ENCODE peak calls at places on chromosomes 7 and 10, in four cellular contexts. One of them, this sample, is unnamed.

GRCh38 chr7:65827366-65827765 is 45.5 kb upstream of the VKORC1L1 start:
- DNase-seq in hepatocyte: no peak
- DNase-seq in endothelial cell of umbilical vein: no peak
- DNase-seq in adrenal gland: no peak
- DNase-seq in this sample: no peak

GRCh38 chr10:28822719-28823464 is 145.6 kb downstream of the BAMBI start:
- DNase-seq in adrenal gland: no peak
- DNase-seq in endothelial cell of umbilical vein: no peak
- DNase-seq in hepatocyte: no peak
- DNase-seq in this sample: no peak

GRCh38 chr10:46992794-46993552 is 81.7 kb downstream of the PTPN20 start:
- DNase-seq in endothelial cell of umbilical vein: peak
- DNase-seq in hepatocyte: peak
- DNase-seq in adrenal gland: no peak
- DNase-seq in this sample: peak

GRCh38 chr10:44323838-44324237 is 61.1 kb downstream of the CXCL12 start:
- DNase-seq in endothelial cell of umbilical vein: no peak
- DNase-seq in adrenal gland: no peak
- DNase-seq in hepatocyte: no peak
- DNase-seq in this sample: no peak

GRCh38 chr10:73398024-73398423 is 15.8 kb downstream of the ANXA7 start:
- DNase-seq in endothelial cell of umbilical vein: no peak
- DNase-seq in adrenal gland: no peak
- DNase-seq in hepatocyte: no peak
- DNase-seq in this sample: no peak

GRCh38 chr10:133156674-133157579 is 3.1 kb upstream of the KNDC1 start:
- DNase-seq in adrenal gland: no peak
- DNase-seq in endothelial cell of umbilical vein: no peak
- DNase-seq in hepatocyte: no peak
- DNase-seq in this sample: no peak

GRCh38 chr7:73577627-73578341 is 595 bp downstream of the TBL2 start:
- DNase-seq in adrenal gland: no peak
- DNase-seq in hepatocyte: no peak
- DNase-seq in endothelial cell of umbilical vein: peak
- DNase-seq in this sample: no peak

GRCh38 chr7:45978010-45978681 is 57.1 kb upstream of the IGFBP3 start:
- DNase-seq in adrenal gland: peak
- DNase-seq in hepatocyte: peak
- DNase-seq in endothelial cell of umbilical vein: peak
- DNase-seq in this sample: peak

GRCh38 chr7:305410-306151 is 15.6 kb downstream of the FOXL3 start:
- DNase-seq in endothelial cell of umbilical vein: no peak
- DNase-seq in adrenal gland: no peak
- DNase-seq in hepatocyte: no peak
- DNase-seq in this sample: no peak

GRCh38 chr10:51700228-51700835 is 937 bp upstream of the CSTF2T start:
- DNase-seq in adrenal gland: peak
- DNase-seq in endothelial cell of umbilical vein: no peak
- DNase-seq in hepatocyte: peak
- DNase-seq in this sample: peak

GRCh38 chr7:126083014-126083413 is 1153.4 kb upstream of the POT1 start:
- DNase-seq in adrenal gland: no peak
- DNase-seq in endothelial cell of umbilical vein: no peak
- DNase-seq in hepatocyte: no peak
- DNase-seq in this sample: no peak

GRCh38 chr10:132925614-132926013 is 16.8 kb downstream of the CFAP46 start:
- DNase-seq in hepatocyte: no peak
- DNase-seq in endothelial cell of umbilical vein: no peak
- DNase-seq in adrenal gland: no peak
- DNase-seq in this sample: no peak

GRCh38 chr10:4231439-4231838 is 446.4 kb upstream of the KLF6 start:
- DNase-seq in endothelial cell of umbilical vein: no peak
- DNase-seq in hepatocyte: no peak
- DNase-seq in adrenal gland: no peak
- DNase-seq in this sample: no peak

GRCh38 chr10:4229106-4229505 is 444.1 kb upstream of the KLF6 start:
- DNase-seq in endothelial cell of umbilical vein: no peak
- DNase-seq in adrenal gland: no peak
- DNase-seq in hepatocyte: no peak
- DNase-seq in this sample: no peak

GRCh38 chr10:4234661-4235060 is 449.7 kb upstream of the KLF6 start:
- DNase-seq in adrenal gland: no peak
- DNase-seq in hepatocyte: no peak
- DNase-seq in endothelial cell of umbilical vein: no peak
- DNase-seq in this sample: no peak
- TF ChIP-seq CTCF in adrenal gland: no peak
- TF ChIP-seq CTCF in hepatocyte: no peak
- TF ChIP-seq CTCF in endothelial cell of umbilical vein: no peak
- TF ChIP-seq CTCF in this sample: no peak

GRCh38 chr7:75727881-75728592 is 10.7 kb downstream of the HIP1 start:
- DNase-seq in adrenal gland: no peak
- DNase-seq in hepatocyte: no peak
- DNase-seq in endothelial cell of umbilical vein: peak
- DNase-seq in this sample: no peak
- H3K4me3 ChIP-seq in adrenal gland: no peak
- H3K4me3 ChIP-seq in hepatocyte: no peak
- H3K4me3 ChIP-seq in endothelial cell of umbilical vein: no peak
- H3K4me3 ChIP-seq in this sample: no peak

GRCh38 chr7:23544913-23545354 is 13.2 kb upstream of the TRA2A start:
- DNase-seq in hepatocyte: peak
- DNase-seq in endothelial cell of umbilical vein: no peak
- DNase-seq in adrenal gland: no peak
- DNase-seq in this sample: no peak
- TF ChIP-seq CTCF in hepatocyte: peak
- TF ChIP-seq CTCF in endothelial cell of umbilical vein: no peak
- TF ChIP-seq CTCF in adrenal gland: no peak
- TF ChIP-seq CTCF in this sample: peak

GRCh38 chr7:27243340-27244163 is 950 bp downstream of the EVX1 start:
- DNase-seq in adrenal gland: no peak
- DNase-seq in hepatocyte: no peak
- DNase-seq in endothelial cell of umbilical vein: no peak
- DNase-seq in this sample: no peak
- H3K4me3 ChIP-seq in adrenal gland: no peak
- H3K4me3 ChIP-seq in hepatocyte: peak
- H3K4me3 ChIP-seq in endothelial cell of umbilical vein: no peak
- H3K4me3 ChIP-seq in this sample: no peak

GRCh38 chr7:95478139-95479037 is 7.4 kb upstream of the ASB4 start:
- DNase-seq in adrenal gland: no peak
- DNase-seq in endothelial cell of umbilical vein: peak
- DNase-seq in hepatocyte: peak
- DNase-seq in this sample: no peak
- TF ChIP-seq CTCF in adrenal gland: no peak
- TF ChIP-seq CTCF in endothelial cell of umbilical vein: peak
- TF ChIP-seq CTCF in hepatocyte: peak
- TF ChIP-seq CTCF in this sample: peak

GRCh38 chr7:128091106-128091505 is 59.9 kb upstream of the LRRC4 start:
- DNase-seq in hepatocyte: no peak
- DNase-seq in adrenal gland: no peak
- DNase-seq in endothelial cell of umbilical vein: no peak
- DNase-seq in this sample: no peak

GRCh38 chr7:128094111-128094570 is 62.9 kb upstream of the LRRC4 start:
- DNase-seq in adrenal gland: no peak
- DNase-seq in endothelial cell of umbilical vein: no peak
- DNase-seq in hepatocyte: no peak
- DNase-seq in this sample: no peak

GRCh38 chr7:128092221-128092620 is 61.0 kb upstream of the LRRC4 start:
- DNase-seq in adrenal gland: no peak
- DNase-seq in hepatocyte: no peak
- DNase-seq in endothelial cell of umbilical vein: no peak
- DNase-seq in this sample: no peak

GRCh38 chr7:128094686-128095085 is 63.4 kb upstream of the LRRC4 start:
- DNase-seq in adrenal gland: no peak
- DNase-seq in endothelial cell of umbilical vein: no peak
- DNase-seq in hepatocyte: no peak
- DNase-seq in this sample: no peak

DNA sequence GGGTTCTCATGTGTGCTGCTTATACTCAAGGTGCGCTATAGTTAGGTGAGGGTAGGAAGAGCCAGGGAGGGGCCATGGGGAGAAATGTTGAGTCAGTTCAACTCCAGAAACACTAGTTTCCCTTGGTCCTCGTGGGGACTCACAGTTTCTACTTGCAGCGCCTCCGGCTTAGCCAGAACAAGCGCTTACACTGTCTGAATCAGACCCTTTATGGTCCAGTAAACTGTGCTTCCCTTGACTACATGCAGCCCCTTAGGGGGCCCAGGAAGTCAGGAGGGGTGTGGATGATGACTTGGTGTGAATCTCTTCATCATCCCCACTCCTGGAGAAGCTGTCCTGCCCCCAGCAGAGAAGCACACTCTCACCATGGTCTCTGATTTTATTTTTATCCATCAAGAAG is 62.4 kb upstream of the LRRC4 start:
- DNase-seq in adrenal gland: no peak
- DNase-seq in hepatocyte: no peak
- DNase-seq in endothelial cell of umbilical vein: no peak
- DNase-seq in this sample: no peak
- H3K4me3 ChIP-seq in adrenal gland: no peak
- H3K4me3 ChIP-seq in hepatocyte: no peak
- H3K4me3 ChIP-seq in endothelial cell of umbilical vein: no peak
- H3K4me3 ChIP-seq in this sample: no peak

DNA sequence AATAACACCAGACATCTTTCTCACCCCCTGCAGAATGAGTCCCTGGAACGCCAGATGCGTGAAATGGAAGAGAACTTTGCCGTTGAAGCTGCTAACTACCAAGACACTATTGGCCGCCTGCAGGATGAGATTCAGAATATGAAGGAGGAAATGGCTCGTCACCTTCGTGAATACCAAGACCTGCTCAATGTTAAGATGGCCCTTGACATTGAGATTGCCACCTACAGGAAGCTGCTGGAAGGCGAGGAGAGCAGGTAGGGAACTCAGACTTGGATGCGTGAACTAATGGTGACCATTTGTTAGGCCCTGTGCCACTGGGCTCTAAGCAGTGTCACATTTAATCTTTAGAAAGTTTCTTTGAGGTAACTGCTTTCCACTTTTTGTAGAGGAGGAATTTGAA is 7.1 kb downstream of the VIM start:
- DNase-seq in adrenal gland: no peak
- DNase-seq in endothelial cell of umbilical vein: peak
- DNase-seq in hepatocyte: no peak
- DNase-seq in this sample: no peak
- TF ChIP-seq CTCF in adrenal gland: no peak
- TF ChIP-seq CTCF in endothelial cell of umbilical vein: peak
- TF ChIP-seq CTCF in hepatocyte: no peak
- TF ChIP-seq CTCF in this sample: no peak

DNA sequence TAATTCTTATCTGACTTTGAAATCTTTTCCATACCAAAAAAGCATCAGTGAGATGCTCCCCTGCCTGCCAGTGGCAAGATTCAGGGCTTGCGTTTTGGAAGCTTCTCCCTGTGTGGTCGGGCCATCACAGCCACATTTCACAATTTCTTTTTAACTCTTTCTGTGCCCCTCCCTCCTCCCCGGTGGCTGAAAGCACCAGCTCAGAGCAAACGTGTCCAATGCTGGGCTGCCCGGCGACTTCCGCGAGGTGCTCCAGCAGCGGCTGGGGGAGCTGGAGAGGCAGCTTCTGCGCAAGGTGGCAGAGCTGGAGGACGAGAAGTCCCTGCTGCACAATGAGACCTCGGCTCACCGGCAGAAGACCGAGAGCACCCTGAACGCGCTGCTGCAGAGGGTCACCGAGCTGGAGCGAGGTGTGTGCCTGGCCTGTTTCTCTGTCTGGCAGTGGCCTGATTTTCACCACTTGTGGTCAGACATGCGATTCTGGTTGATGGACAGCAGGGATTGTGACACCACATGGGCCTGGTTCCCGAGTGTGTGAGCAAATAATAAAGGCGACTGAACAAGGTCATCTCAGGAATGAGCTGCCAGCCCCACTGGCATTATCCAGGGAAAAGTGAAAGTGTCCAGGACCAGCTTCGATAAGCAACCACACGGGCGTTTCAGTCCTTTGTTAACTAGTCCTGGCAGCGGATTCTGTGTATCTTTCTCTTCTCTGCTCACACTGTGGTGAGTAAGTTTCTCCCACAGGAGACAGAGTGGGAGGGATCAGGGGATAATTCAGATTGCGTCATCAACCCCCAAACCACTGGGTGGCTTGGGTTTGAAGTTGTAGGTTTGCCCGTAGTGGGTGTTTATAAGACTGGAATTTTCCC is 2.6 kb downstream of the NPTX2 start:
- DNase-seq in adrenal gland: peak
- DNase-seq in endothelial cell of umbilical vein: no peak
- DNase-seq in hepatocyte: peak
- DNase-seq in this sample: peak
- H3K4me3 ChIP-seq in adrenal gland: no peak
- H3K4me3 ChIP-seq in endothelial cell of umbilical vein: no peak
- H3K4me3 ChIP-seq in hepatocyte: no peak
- H3K4me3 ChIP-seq in this sample: peak

GRCh38 chr7:99125505-99125865 is 18.4 kb downstream of the SMURF1 start:
- DNase-seq in adrenal gland: no peak
- DNase-seq in endothelial cell of umbilical vein: no peak
- DNase-seq in hepatocyte: no peak
- DNase-seq in this sample: no peak

GRCh38 chr7:99129001-99129400 is 14.9 kb downstream of the SMURF1 start:
- DNase-seq in adrenal gland: no peak
- DNase-seq in endothelial cell of umbilical vein: no peak
- DNase-seq in hepatocyte: no peak
- DNase-seq in this sample: no peak

GRCh38 chr7:99127636-99128035 is 16.3 kb downstream of the SMURF1 start:
- DNase-seq in adrenal gland: no peak
- DNase-seq in endothelial cell of umbilical vein: no peak
- DNase-seq in hepatocyte: no peak
- DNase-seq in this sample: no peak

GRCh38 chr7:99128076-99128950 is 15.6 kb downstream of the SMURF1 start:
- DNase-seq in hepatocyte: no peak
- DNase-seq in adrenal gland: no peak
- DNase-seq in endothelial cell of umbilical vein: no peak
- DNase-seq in this sample: peak

GRCh38 chr7:99126921-99127553 is 16.9 kb downstream of the SMURF1 start:
- DNase-seq in hepatocyte: peak
- DNase-seq in endothelial cell of umbilical vein: no peak
- DNase-seq in adrenal gland: peak
- DNase-seq in this sample: no peak
- TF ChIP-seq CTCF in hepatocyte: no peak
- TF ChIP-seq CTCF in endothelial cell of umbilical vein: no peak
- TF ChIP-seq CTCF in adrenal gland: no peak
- TF ChIP-seq CTCF in this sample: no peak